ENCODE peak calls at places on chromosomes 3 and 15, in five cellular contexts. S is breast epithelium, I is hepatocyte, L is heart right ventricle, O is left ventricle myocardium inferior. Y is an unnamed sample. For H3K4me1, the result is how much of the 10 kb centered on the place peaks cover.

GRCh38 chr3:14297305-14297704 is 105.1 kb upstream of the SLC6A6 start:
- DNase-seq in S (no peak), I (no peak), L (no peak), O (no peak), Y (no peak)

GRCh38 chr15:84766461-84767005 is 18.1 kb downstream of the ZNF592 start:
- DNase-seq in S (no peak), I (no peak), L (no peak), O (no peak), Y (no peak)

GRCh38 chr15:77901251-77901881 is 176.1 kb downstream of the TBC1D2B start:
- DNase-seq in S (no peak), I (no peak), L (no peak), O (no peak), Y (no peak)

GRCh38 chr3:20575153-20575552 is 389.1 kb upstream of the SGO1 start:
- DNase-seq in S (no peak), I (no peak), L (no peak), O (no peak), Y (peak)

GRCh38 chr15:83846847-83847246 is 192.9 kb downstream of the ADAMTSL3 start:
- DNase-seq in S (no peak), I (peak), L (no peak), O (no peak), Y (peak)

GRCh38 chr15:45795487-45796069 is 160.7 kb downstream of the SQOR start:
- DNase-seq in S (no peak), I (peak), L (no peak), O (no peak), Y (peak)

GRCh38 chr15:25600751-25601150 is 161.9 kb upstream of the UBE3A start:
- DNase-seq in S (no peak), I (no peak), L (no peak), O (no peak), Y (no peak)

GRCh38 chr3:29057326-29057725 is 223.5 kb upstream of the RBMS3 start:
- DNase-seq in S (no peak), I (no peak), L (no peak), O (no peak), Y (peak)

GRCh38 chr3:127462111-127462655 is 128.3 kb downstream of the TPRA1 start:
- DNase-seq in S (no peak), I (no peak), L (no peak), O (no peak), Y (no peak)

GRCh38 chr3:188635258-188636038 is 481.5 kb downstream of the LPP start:
- DNase-seq in S (no peak), I (no peak), L (no peak), O (no peak), Y (peak)

GRCh38 chr3:189967254-189967865 is 153.3 kb downstream of the P3H2 start:
- DNase-seq in S (no peak), I (peak), L (no peak), O (no peak), Y (peak)

GRCh38 chr15:83605049-83605448 is 48.9 kb upstream of the ADAMTSL3 start:
- DNase-seq in S (no peak), I (no peak), L (no peak), O (no peak), Y (no peak)

GRCh38 chr3:138197058-138197457 is 10.0 kb downstream of the ARMC8 start:
- DNase-seq in S (no peak), I (peak), L (no peak), O (no peak), Y (peak)

GRCh38 chr15:57821826-57822225 is 115.3 kb downstream of the POLR2M start:
- DNase-seq in S (no peak), I (no peak), L (no peak), O (no peak), Y (no peak)

GRCh38 chr3:49422379-49423248 is at the start of gene AMT:
- DNase-seq in S (no peak), I (peak), L (peak), O (peak), Y (peak)

GRCh38 chr3:171415070-171415469 is 45.1 kb downstream of the TNIK start:
- DNase-seq in S (no peak), I (no peak), L (no peak), O (no peak), Y (no peak)

GRCh38 chr15:39898317-39898716 is 21.7 kb downstream of the GPR176 start:
- DNase-seq in S (no peak), I (no peak), L (no peak), O (no peak), Y (no peak)

GRCh38 chr3:127445581-127446368 is 144.8 kb downstream of the TPRA1 start:
- DNase-seq in S (peak), I (no peak), L (no peak), O (no peak), Y (no peak)

GRCh38 chr3:94234177-94234788 is 171.4 kb downstream of the NSUN3 start:
- DNase-seq in S (no peak), I (peak), L (no peak), O (no peak), Y (peak)

GRCh38 chr3:69214241-69214640 is 91.8 kb upstream of the LMOD3 start:
- DNase-seq in S (no peak), I (no peak), L (no peak), O (no peak), Y (no peak)

GRCh38 chr15:96345560-96346389 is 15.3 kb downstream of the NR2F2 start:
- DNase-seq in S (peak), I (peak), L (peak), O (peak), Y (peak)
- H3K4me3 ChIP-seq in S (peak), I (no peak), L (peak), O (peak), Y (peak)

GRCh38 chr3:141401095-141401494 is 32.8 kb downstream of the ZBTB38 start:
- DNase-seq in S (no peak), I (no peak), L (no peak), O (no peak), Y (no peak)

GRCh38 chr3:141401584-141402475 is 33.5 kb downstream of the ZBTB38 start:
- DNase-seq in S (no peak), I (peak), L (peak), O (peak), Y (peak)

GRCh38 chr3:141403576-141403975 is 35.3 kb downstream of the ZBTB38 start:
- DNase-seq in S (no peak), I (no peak), L (no peak), O (no peak), Y (no peak)

GRCh38 chr3:141399979-141400971 is 32.0 kb downstream of the ZBTB38 start:
- DNase-seq in S (no peak), I (peak), L (no peak), O (no peak), Y (no peak)

GRCh38 chr3:141402476-141403171 is 34.3 kb downstream of the ZBTB38 start:
- DNase-seq in S (peak), I (peak), L (peak), O (peak), Y (peak)
- TF ChIP-seq CTCF in S (no peak), I (no peak), L (no peak), O (peak), Y (no peak)

DNA sequence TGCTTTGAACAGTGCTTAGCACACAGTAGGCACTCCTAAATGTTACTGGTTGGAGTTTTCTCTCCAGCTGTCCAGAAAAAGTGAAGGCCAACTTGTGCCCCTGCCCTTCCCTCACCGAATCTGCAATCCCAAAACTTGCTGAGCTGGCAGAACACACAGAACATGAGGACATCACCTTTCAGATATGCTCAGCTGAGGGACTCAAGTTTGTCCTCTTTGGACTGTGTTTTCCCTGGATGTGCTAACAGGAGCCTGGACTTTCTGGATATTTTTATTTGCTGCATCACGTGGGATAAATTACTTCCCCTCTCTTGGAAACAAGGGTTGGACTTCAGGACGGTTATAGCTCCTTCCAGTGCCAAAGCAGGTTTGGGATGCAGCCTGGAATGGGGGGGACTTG is 59.5 kb upstream of the SMAD6 start:
- DNase-seq in S (no peak), I (peak), L (no peak), O (no peak), Y (no peak)
- H3K4me1 ChIP-seq in S (under half), I (under half), L (under half), O (half or more), Y (under half)

GRCh38 chr3:119769394-119770149 is 12.3 kb upstream of the NR1I2 start:
- DNase-seq in S (no peak), I (no peak), L (no peak), O (no peak), Y (peak)

GRCh38 chr3:119776304-119776703 is 5.6 kb upstream of the NR1I2 start:
- DNase-seq in S (no peak), I (no peak), L (no peak), O (no peak), Y (no peak)

GRCh38 chr3:119778811-119779210 is 3.1 kb upstream of the NR1I2 start:
- DNase-seq in S (no peak), I (no peak), L (no peak), O (no peak), Y (no peak)

GRCh38 chr3:119778176-119778575 is 3.7 kb upstream of the NR1I2 start:
- DNase-seq in S (no peak), I (no peak), L (no peak), O (no peak), Y (no peak)

DNA sequence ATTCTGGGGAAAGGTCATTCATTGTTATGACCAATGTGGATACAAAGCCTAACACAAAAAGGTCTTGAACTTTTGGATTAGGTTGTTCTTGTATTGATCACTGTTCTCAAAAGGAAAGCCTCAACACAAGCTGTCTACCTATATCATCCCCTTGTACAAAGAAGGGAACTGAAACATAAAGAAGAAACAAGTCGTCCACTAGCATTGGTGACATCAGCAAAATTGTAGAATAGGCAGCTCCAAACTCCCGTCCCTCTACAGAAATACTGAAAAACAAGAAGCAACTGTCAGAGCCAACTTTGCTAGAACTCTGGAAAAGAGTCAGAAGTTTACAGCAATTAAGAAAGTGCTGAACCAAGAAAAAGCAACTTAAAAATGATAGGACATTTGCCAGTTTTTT is 7.5 kb upstream of the NR1I2 start:
- DNase-seq in S (no peak), I (no peak), L (no peak), O (no peak), Y (no peak)
- H3K4me3 ChIP-seq in S (no peak), I (no peak), L (no peak), O (no peak), Y (no peak)

DNA sequence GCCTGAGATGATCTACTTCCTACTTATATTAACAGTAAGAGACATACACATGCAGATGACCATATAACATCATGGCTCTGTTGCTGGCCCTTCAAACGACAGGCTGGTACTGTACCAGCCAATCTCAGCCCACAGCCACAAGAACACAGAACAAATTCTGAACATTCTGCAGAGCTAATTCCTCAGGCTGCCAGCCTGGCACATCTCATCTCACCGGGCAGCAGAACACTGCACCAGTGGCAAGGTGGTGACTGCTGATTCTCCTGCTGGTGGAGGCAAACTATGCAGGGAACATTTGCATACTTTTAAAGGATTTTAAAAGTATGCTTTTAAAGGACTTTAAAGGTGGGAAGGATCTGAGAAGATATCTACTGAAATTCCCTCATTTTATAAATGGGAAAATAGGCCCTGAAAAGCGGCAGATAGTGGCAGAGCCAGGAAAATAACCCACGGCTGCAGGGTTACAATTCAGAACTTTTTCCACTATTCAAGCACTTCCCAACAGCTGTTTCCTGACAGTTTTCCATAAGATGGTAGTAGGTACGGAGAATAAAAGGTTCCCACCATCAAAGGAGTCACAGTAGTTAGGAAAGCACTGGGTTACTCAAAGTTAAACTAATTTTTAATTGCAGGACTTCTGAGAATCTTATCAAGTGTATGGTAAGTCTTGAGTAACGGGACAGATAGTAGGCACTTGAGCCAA is 37.3 kb downstream of the SUMF1 start:
- DNase-seq in S (no peak), I (no peak), L (no peak), O (no peak), Y (no peak)
- TF ChIP-seq CTCF in S (no peak), I (no peak), L (no peak), O (peak), Y (no peak)

GRCh38 chr3:30616347-30617027 is 10.1 kb downstream of the TGFBR2 start:
- DNase-seq in S (no peak), I (no peak), L (no peak), O (no peak), Y (no peak)
- H3K4me1 ChIP-seq in S (under half), I (under half), L (under half), O (half or more), Y (under half)

DNA sequence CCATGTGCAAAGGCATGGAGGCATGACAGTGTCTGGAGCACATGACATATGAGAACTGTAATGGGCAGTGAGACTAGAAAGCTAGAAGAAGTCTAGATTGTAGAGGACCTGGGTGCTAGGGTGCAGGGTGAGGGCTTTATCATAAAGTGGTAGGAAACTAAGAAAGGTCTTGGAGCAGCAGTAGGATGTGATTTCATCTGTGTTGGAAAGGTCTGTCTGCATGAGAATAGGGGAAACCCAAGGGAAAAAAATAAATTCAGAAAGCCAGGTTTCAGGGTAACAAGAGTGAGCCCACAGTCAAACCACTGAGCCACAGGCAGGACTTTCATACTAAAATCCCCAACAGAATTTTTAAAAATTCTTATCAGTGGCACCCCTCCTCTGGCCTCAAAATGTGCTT is 54.5 kb downstream of the CCDC33 start:
- DNase-seq in S (no peak), I (no peak), L (no peak), O (no peak), Y (no peak)
- H3K4me3 ChIP-seq in S (no peak), I (no peak), L (no peak), O (no peak), Y (no peak)

DNA sequence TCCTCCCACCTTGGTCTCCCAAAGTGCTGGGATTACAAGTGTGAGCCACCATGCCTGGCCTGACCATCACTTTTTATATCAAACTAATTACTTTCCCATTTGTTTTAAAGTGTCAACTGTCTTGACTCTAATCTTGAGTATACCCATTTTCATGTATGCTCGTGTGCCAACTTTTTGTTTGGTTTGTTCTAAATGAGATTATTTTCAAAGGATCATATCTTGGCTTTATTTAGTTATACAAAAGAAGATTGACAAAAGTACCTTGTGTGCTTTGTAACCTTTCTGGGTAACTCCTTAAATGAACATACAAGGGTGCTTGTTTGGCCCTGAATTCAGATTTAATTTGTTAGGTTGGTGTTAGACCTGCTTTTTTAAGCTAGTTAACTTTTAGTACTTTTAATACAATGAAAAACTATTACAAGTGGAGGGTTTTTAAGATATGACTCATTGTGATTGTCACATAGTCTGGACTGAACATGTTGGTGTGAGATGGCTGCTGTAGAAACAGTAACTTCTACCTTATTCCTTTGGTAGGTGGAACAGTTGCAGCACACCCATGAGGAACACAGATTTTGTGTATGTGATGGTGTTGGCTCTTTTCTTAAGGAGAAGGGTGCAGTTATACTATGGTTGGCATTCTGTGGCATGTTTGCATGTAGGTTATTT is 10.7 kb downstream of the KIF23 start:
- DNase-seq in S (no peak), I (no peak), L (no peak), O (no peak), Y (no peak)
- TF ChIP-seq CTCF in S (no peak), I (no peak), L (no peak), O (no peak), Y (no peak)

DNA sequence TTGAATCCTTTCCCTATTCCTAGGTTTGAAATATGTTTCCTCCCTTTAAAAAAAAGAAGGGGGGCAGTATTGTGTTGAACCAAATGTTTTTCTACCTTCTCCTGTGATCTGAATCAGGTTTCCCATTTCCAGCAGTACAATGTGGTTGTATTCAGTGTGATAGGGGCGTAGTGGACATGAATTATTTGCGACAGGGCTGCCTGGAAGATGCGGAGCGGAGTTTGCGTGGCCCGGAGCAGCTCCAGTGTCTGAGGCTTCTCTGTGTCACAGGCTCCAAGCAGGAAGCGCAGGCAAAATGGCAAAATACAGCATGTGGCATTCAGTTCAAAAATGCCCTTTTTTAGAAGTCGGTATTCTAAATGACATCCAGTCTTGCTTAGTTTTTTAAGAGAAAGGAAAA is 154.4 kb downstream of the PGPEP1L start:
- DNase-seq in S (peak), I (peak), L (peak), O (peak), Y (peak)
- H3K4me1 ChIP-seq in S (under half), I (half or more), L (under half), O (half or more), Y (under half)

GRCh38 chr3:177358085-177358967 is 161.0 kb upstream of the TBL1XR1 start:
- DNase-seq in S (peak), I (peak), L (peak), O (peak), Y (peak)
- H3K4me3 ChIP-seq in S (peak), I (no peak), L (peak), O (peak), Y (no peak)